ENCODE peak calls at places on chromosomes 2 and 18, in seven cellular contexts. Y, Z, D, Q, M, I and V are unnamed samples.

GRCh38 chr18:29351171-29351570 is 1174.2 kb upstream of the CDH2 start:
- DNase-seq in Y (no peak), Q (no peak), D (no peak), I (no peak), Z (no peak), M (no peak), V (no peak)

GRCh38 chr18:25349131-25349925 is 2.6 kb downstream of the ZNF521 start:
- DNase-seq in Y (peak), Z (no peak), M (no peak), D (peak), I (no peak), Q (peak), V (peak)

GRCh38 chr2:203814661-203815540 is 52.7 kb upstream of the CTLA4 start:
- DNase-seq in Q (peak), D (no peak), I (peak), Z (peak), M (no peak), Y (peak), V (peak)

GRCh38 chr2:30776831-30777652 is 30.2 kb downstream of the CAPN13 start:
- DNase-seq in D (peak), Q (no peak), Z (no peak), Y (no peak), I (no peak), M (no peak), V (peak)

GRCh38 chr2:239596298-239596697 is 195.5 kb upstream of the HDAC4 start:
- DNase-seq in Y (peak), Z (no peak), D (peak), I (no peak), M (no peak), Q (peak), V (no peak)

GRCh38 chr2:188853307-188853706 is 120.9 kb upstream of the COL3A1 start:
- DNase-seq in Y (no peak), D (no peak), Z (no peak), M (no peak), I (no peak), Q (no peak), V (no peak)

GRCh38 chr18:70181015-70181414 is 24.5 kb downstream of the RTTN start:
- DNase-seq in I (peak), D (no peak), Y (no peak), Q (no peak), M (no peak), Z (no peak), V (no peak)

GRCh38 chr2:237688081-237688480 is 60.7 kb downstream of the LRRFIP1 start:
- DNase-seq in I (no peak), Z (no peak), M (no peak), Y (no peak), D (no peak), Q (peak), V (no peak)

GRCh38 chr2:128581849-128582244 is 263.2 kb upstream of the HS6ST1 start:
- DNase-seq in M (no peak), Z (no peak), D (no peak), Q (no peak), I (no peak), Y (no peak), V (no peak)

GRCh38 chr2:174487536-174488162 is 820 bp upstream of the GPR155 start:
- DNase-seq in Z (no peak), D (no peak), Q (no peak), I (no peak), Y (no peak), M (no peak), V (no peak)

GRCh38 chr18:66558773-66559172 is 45.1 kb downstream of the CDH19 start:
- DNase-seq in M (no peak), Z (no peak), Q (no peak), D (no peak), I (no peak), Y (no peak), V (no peak)

GRCh38 chr18:26480897-26481795 is 67.2 kb downstream of the KCTD1 start:
- DNase-seq in Q (no peak), Z (no peak), D (no peak), M (no peak), I (no peak), Y (no peak), V (no peak)

GRCh38 chr2:110807520-110807919 is 75.1 kb downstream of the ACOXL start:
- DNase-seq in Y (no peak), M (no peak), Z (no peak), D (no peak), I (no peak), Q (no peak), V (no peak)

GRCh38 chr2:235050992-235051351 is 99.2 kb downstream of the SH3BP4 start:
- DNase-seq in Q (peak), Z (peak), Y (peak), I (peak), D (peak), M (no peak), V (peak)

GRCh38 chr2:221100467-221101089 is 471.5 kb downstream of the EPHA4 start:
- DNase-seq in D (no peak), Q (no peak), M (no peak), Y (no peak), I (no peak), Z (no peak), V (no peak)

GRCh38 chr2:226730487-226730886 is 69.1 kb downstream of the IRS1 start:
- DNase-seq in I (peak), M (no peak), Q (no peak), D (no peak), Y (no peak), Z (no peak), V (no peak)

GRCh38 chr18:45106331-45106774 is 425.7 kb downstream of the SETBP1 start:
- DNase-seq in D (no peak), M (no peak), Y (no peak), I (no peak), Z (no peak), Q (no peak), V (peak)

GRCh38 chr2:219565130-219566080 is 5.9 kb downstream of the OBSL1 start:
- DNase-seq in I (no peak), M (peak), D (no peak), Q (no peak), Z (no peak), Y (peak), V (no peak)

GRCh38 chr2:221914334-221914733 is 342.2 kb upstream of the EPHA4 start:
- DNase-seq in D (no peak), Y (no peak), M (no peak), Z (no peak), Q (no peak), I (no peak), V (no peak)

GRCh38 chr2:219417374-219417773 is 803 bp upstream of the DES start:
- DNase-seq in I (no peak), D (no peak), M (no peak), Q (peak), Y (no peak), Z (no peak), V (no peak)

GRCh38 chr18:36567800-36568199 is 261.0 kb downstream of the TPGS2 start:
- DNase-seq in M (no peak), D (no peak), Z (no peak), I (no peak), Q (no peak), Y (no peak), V (no peak)

GRCh38 chr2:2243666-2244065 is 87.4 kb downstream of the MYT1L start:
- DNase-seq in M (no peak), Z (no peak), Q (no peak), D (no peak), I (no peak), Y (no peak), V (no peak)

GRCh38 chr2:128765822-128766221 is 447.2 kb upstream of the HS6ST1 start:
- DNase-seq in Y (peak), Z (no peak), M (no peak), Q (peak), D (no peak), I (no peak), V (no peak)

GRCh38 chr2:40827371-40827770 is 375.5 kb upstream of the SLC8A1 start:
- DNase-seq in Z (no peak), Q (no peak), D (no peak), M (no peak), I (no peak), Y (no peak), V (no peak)

GRCh38 chr2:238848941-238849853 is 1.3 kb downstream of the TWIST2 start:
- DNase-seq in I (no peak), Q (no peak), Y (no peak), Z (no peak), M (no peak), D (no peak), V (no peak)

GRCh38 chr2:203035879-203036470 is 21.3 kb downstream of the NBEAL1 start:
- DNase-seq in M (no peak), I (no peak), D (no peak), Q (no peak), Y (no peak), Z (no peak), V (no peak)

GRCh38 chr2:129069875-129070594 is 751.4 kb upstream of the HS6ST1 start:
- DNase-seq in M (no peak), Y (no peak), D (no peak), I (no peak), Z (peak), Q (no peak), V (peak)

GRCh38 chr18:36711014-36711725 is 117.6 kb downstream of the TPGS2 start:
- DNase-seq in M (no peak), Q (no peak), I (no peak), Y (no peak), D (no peak), Z (no peak), V (no peak)

GRCh38 chr2:159185401-159186130 is 100.9 kb downstream of the WDSUB1 start:
- DNase-seq in D (no peak), M (no peak), Y (no peak), Z (no peak), I (peak), Q (no peak), V (no peak)

GRCh38 chr2:60742419-60742818 is 13.6 kb upstream of the PAPOLG start:
- DNase-seq in D (no peak), M (no peak), Q (no peak), Z (no peak), Y (no peak), I (no peak), V (no peak)

GRCh38 chr2:105804266-105804665 is 59.6 kb downstream of the NCK2 start:
- DNase-seq in Q (no peak), D (no peak), Y (no peak), M (no peak), Z (no peak), I (no peak), V (no peak)

DNA sequence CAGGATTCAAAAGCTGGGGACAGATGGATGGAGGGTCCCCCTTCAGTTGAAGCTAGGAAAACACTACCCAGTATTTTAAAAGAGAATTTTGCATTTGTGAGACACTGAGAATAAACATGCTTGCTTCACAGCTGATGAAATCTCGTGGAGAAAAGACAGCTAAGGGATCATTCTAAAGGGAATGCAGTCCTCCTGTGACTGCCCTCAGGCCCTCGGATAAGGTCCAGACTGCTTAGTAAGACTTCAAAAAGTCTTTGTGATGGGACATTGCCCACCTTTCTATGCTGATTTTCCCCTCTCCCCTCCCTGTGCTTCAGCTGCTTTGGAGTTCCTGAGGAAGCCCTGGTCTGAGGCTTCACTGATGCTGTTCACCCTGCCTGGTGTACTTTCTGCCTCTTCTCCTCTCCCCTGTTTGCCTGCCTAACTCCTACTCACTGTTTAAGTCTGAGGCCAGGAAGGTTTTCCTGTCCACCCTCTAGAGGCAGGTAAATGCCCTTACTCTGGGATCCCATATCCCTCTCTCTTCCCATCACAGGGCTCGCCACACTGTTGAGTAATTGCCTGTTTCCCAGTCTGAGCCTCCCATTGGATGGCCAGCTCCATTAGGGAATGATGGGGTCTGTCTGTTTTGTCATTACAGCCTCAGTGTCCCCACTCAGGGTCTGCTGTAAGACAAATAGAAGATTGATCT is 26.6 kb downstream of the POLE4 start:
- DNase-seq in D (no peak), I (no peak), Q (no peak), Y (no peak), Z (no peak), M (no peak), V (no peak)
- TF ChIP-seq POLR2AphosphoS5 in D (no peak), I (no peak), Q (no peak), Y (no peak), Z (no peak), M (no peak), V (no peak)

GRCh38 chr2:12607971-12608370 is 108.8 kb upstream of the TRIB2 start:
- DNase-seq in Z (no peak), Y (no peak), D (no peak), I (no peak), M (no peak), Q (no peak), V (no peak)

GRCh38 chr2:12604248-12604801 is 112.4 kb upstream of the TRIB2 start:
- DNase-seq in D (no peak), Q (no peak), Y (no peak), M (no peak), Z (no peak), I (peak), V (no peak)

GRCh38 chr2:12605936-12606335 is 110.8 kb upstream of the TRIB2 start:
- DNase-seq in D (no peak), M (no peak), Y (no peak), Q (no peak), I (no peak), Z (no peak), V (no peak)

GRCh38 chr2:12605366-12605765 is 111.4 kb upstream of the TRIB2 start:
- DNase-seq in M (no peak), I (no peak), Q (no peak), D (no peak), Z (no peak), Y (no peak), V (no peak)

DNA sequence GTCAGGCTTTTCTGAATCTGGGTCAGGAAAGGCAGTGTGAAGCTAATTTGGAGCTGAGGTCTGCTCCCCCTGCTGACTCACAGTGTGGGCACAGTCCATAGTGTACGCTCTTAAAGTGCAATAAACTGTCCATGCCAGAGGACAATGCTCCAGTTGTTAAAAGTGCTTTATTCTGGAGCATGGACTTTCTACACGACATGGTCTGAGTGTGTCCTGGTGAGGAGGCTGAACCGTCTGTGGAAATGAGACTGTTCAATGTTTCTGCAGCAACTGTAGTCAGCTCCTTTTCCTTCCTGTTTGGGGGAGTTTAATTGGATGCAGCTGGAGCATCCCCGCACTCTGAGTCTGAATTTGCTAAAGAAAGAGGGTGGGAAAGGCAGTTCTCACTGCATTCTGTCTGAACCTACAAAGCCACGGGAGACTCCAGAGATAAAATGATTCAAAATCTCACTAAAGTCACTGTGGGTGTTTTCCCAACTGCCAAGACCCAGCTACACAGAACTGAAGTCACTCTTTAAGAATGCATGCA is 110.2 kb upstream of the TRIB2 start:
- DNase-seq in M (no peak), I (peak), D (no peak), Y (no peak), Q (no peak), Z (no peak), V (no peak)
- TF ChIP-seq POLR2AphosphoS5 in M (no peak), I (no peak), D (no peak), Y (no peak), Q (no peak), Z (no peak), V (no peak)

GRCh38 chr2:222998459-222998858 is 53.5 kb upstream of the KCNE4 start:
- DNase-seq in Q (no peak), I (no peak), D (no peak), M (no peak), Y (no peak), Z (no peak), V (no peak)

GRCh38 chr2:222989431-222989830 is 62.6 kb upstream of the KCNE4 start:
- DNase-seq in Z (no peak), I (no peak), Y (no peak), D (no peak), M (no peak), Q (no peak), V (no peak)

DNA sequence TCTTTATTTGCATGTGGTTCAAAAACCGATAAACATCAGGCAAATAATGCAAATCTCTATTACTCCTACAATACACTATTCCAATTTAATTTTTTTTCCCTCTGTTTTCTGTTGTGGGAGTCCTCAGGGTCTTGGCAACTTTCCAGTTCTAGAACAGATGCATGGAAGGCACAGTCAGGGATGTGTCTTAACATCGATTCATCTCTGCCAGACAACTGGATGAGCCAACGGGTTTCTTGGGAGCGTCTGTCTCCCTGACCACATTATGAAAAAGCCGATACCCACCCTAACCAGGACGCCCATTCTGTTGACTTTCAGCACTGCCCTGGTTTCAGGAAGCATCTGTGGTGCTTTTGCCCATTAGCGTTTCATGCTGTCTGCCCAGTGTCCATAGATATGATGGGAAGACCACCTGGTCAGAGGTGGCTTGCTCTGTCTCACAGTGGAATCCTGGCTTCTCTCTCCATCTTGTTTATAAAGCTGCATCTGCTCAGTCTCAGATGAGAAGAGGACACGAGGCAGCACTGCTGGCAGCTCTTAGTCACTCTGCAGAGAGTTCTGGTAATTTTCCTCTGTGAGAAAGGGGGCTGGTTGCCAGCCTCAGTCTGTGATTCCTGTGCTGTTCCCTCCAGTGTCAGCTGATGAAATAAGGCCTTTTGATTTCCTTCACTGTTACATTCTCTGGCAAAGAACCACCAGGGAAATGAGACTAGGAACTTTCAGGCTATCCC is 57.9 kb upstream of the KCNE4 start:
- DNase-seq in I (no peak), Z (peak), D (peak), M (no peak), Y (no peak), Q (peak), V (peak)
- TF ChIP-seq POLR2AphosphoS5 in I (no peak), Z (peak), D (no peak), M (no peak), Y (no peak), Q (peak), V (peak)

DNA sequence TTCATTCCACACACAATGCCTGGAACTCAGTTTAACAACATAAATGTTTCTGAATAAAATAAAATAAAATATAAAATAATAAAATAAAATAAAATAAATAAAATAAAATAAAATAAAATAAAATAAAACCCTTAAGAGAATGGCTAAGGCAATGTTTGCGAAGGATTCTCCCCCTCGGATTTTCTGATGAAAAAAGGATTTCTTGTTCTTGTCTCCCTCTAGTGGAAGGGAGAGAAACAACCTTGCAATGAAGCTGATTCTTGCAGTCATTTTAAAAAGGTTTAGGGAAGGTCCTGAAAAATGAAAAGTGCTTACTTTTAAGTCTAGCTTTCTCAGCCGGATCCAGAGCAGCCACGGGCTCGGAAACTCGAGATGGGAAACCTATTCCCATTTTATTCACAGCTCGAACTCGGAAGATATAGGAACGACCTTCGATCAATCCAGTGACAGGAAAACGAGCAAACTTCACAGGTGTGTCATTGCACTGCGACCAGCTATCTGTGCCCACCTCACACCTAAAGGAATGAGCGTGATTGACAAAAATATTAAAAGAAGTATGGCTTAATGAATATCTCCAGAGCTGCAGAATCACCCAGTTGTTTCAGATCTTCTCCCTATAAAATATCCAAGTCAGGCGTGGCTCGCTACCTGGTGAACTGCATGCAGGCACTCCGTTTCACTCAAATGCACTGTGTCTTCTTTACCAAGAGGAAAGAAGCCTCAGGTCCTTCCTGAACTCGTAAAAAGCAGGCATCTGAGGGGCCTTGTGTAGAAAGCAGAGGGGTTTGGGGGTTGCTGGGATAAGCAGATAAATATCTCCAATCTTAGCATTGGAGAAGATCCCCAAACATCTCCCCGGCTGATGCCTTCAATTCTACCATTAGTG is 68.1 kb downstream of the MYOM1 start:
- DNase-seq in Y (no peak), Z (no peak), M (no peak), Q (no peak), I (peak), D (no peak), V (no peak)
- TF ChIP-seq POLR2AphosphoS5 in Y (no peak), Z (no peak), M (no peak), Q (no peak), I (no peak), D (no peak), V (no peak)

GRCh38 chr2:173104156-173104555 is 28.5 kb downstream of the MAP3K20 start:
- DNase-seq in I (no peak), Z (no peak), Y (no peak), M (no peak), Q (no peak), D (no peak), V (no peak)
- TF ChIP-seq POLR2AphosphoS5 in I (no peak), Z (no peak), Y (no peak), M (no peak), Q (no peak), D (no peak), V (no peak)